ENCODE peak calls at places on chromosomes 11 and 22, in six cellular contexts. I is H1; F is esophagus muscularis mucosa; B is CD4-positive, alpha-beta memory T cell; Q is A549; Z is cardiac muscle cell. L is an unnamed sample. For H3K4me1, the result is how much of the 10 kb centered on the place peaks cover.

GRCh38 chr11:94194712-94195111 is 66.1 kb downstream of the PANX1 start:
- DNase-seq in I (no peak), F (peak), B (no peak), Q (no peak), Z (no peak), L (no peak)

GRCh38 chr11:122038543-122038942 is 77.5 kb downstream of the BLID start:
- DNase-seq in I (no peak), F (no peak), B (no peak), Q (no peak), Z (peak), L (peak)

GRCh38 chr11:128244896-128245295 is 342.5 kb downstream of the ETS1 start:
- DNase-seq in I (no peak), F (peak), B (no peak), Q (no peak), Z (no peak), L (no peak)

GRCh38 chr11:96567193-96567592 is 177.4 kb downstream of the JRKL start:
- DNase-seq in I (no peak), F (no peak), B (peak), Q (no peak), Z (peak), L (no peak)

GRCh38 chr11:120336641-120337132 is 474 bp downstream of the ARHGEF12 start:
- DNase-seq in I (peak), F (no peak), B (peak), Q (peak), Z (no peak), L (no peak)

GRCh38 chr11:66906077-66906929 is 49.4 kb downstream of the LRFN4 start:
- DNase-seq in I (no peak), F (no peak), B (no peak), Q (peak), Z (no peak), L (no peak)

GRCh38 chr22:47372111-47372581 is 609.7 kb downstream of the TBC1D22A start:
- DNase-seq in I (no peak), F (no peak), B (no peak), Q (no peak), Z (no peak), L (no peak)

GRCh38 chr11:31000412-31000811 is 369.1 kb downstream of the DCDC1 start:
- DNase-seq in I (no peak), F (no peak), B (no peak), Q (no peak), Z (no peak), L (no peak)

GRCh38 chr11:39365809-39366436 is 2093.5 kb downstream of the LRRC4C start:
- DNase-seq in I (no peak), F (no peak), B (no peak), Q (peak), Z (peak), L (peak)

GRCh38 chr11:46273511-46274205 is 3.8 kb upstream of the CREB3L1 start:
- DNase-seq in I (no peak), F (no peak), B (no peak), Q (peak), Z (no peak), L (no peak)

GRCh38 chr11:20050551-20051333 is 109.5 kb downstream of the DBX1 start:
- DNase-seq in I (no peak), F (no peak), B (no peak), Q (no peak), Z (peak), L (no peak)

GRCh38 chr22:32619614-32620426 is 145.2 kb downstream of the FBXO7 start:
- DNase-seq in I (no peak), F (no peak), B (no peak), Q (peak), Z (no peak), L (no peak)

GRCh38 chr22:23829845-23830372 is 8.9 kb downstream of the DERL3 start:
- DNase-seq in I (no peak), F (no peak), B (no peak), Q (no peak), Z (no peak), L (no peak)

GRCh38 chr11:69655479-69656394 is 14.8 kb downstream of the CCND1 start:
- DNase-seq in I (peak), F (no peak), B (no peak), Q (no peak), Z (no peak), L (no peak)

GRCh38 chr11:76256448-76256847 is 50.1 kb upstream of the WNT11 start:
- DNase-seq in I (peak), F (no peak), B (no peak), Q (no peak), Z (no peak), L (no peak)

GRCh38 chr11:123116486-123116885 is 54.5 kb upstream of the HSPA8 start:
- DNase-seq in I (no peak), F (no peak), B (no peak), Q (no peak), Z (no peak), L (no peak)

GRCh38 chr22:49838771-49839717 is 11.4 kb upstream of the BRD1 start:
- DNase-seq in I (peak), F (no peak), B (peak), Q (no peak), Z (no peak), L (no peak)

GRCh38 chr11:32817843-32818183 is 11.9 kb upstream of the PRRG4 start:
- DNase-seq in I (no peak), F (no peak), B (no peak), Q (no peak), Z (no peak), L (no peak)

GRCh38 chr11:45928535-45929215 is 6.2 kb downstream of the LARGE2 start:
- DNase-seq in I (no peak), F (no peak), B (no peak), Q (no peak), Z (no peak), L (no peak)

GRCh38 chr22:45295492-45295891 is 10.7 kb downstream of the UPK3A start:
- DNase-seq in I (no peak), F (no peak), B (no peak), Q (no peak), Z (no peak), L (no peak)

GRCh38 chr22:25120761-25121212 is 78.9 kb upstream of the CRYBB3 start:
- DNase-seq in I (no peak), F (no peak), B (no peak), Q (peak), Z (no peak), L (no peak)

GRCh38 chr11:60842688-60843605 is 1.0 kb downstream of the CCDC86 start:
- DNase-seq in I (no peak), F (no peak), B (peak), Q (no peak), Z (no peak), L (no peak)

GRCh38 chr11:415640-416041 is 842 bp upstream of the SIGIRR start:
- DNase-seq in I (peak), F (no peak), B (no peak), Q (no peak), Z (no peak), L (no peak)

GRCh38 chr11:117859713-117860112 is 16.7 kb downstream of the FXYD6 start:
- DNase-seq in I (no peak), F (no peak), B (no peak), Q (no peak), Z (no peak), L (no peak)

GRCh38 chr11:117860139-117860538 is 16.3 kb downstream of the FXYD6 start:
- DNase-seq in I (no peak), F (no peak), B (no peak), Q (no peak), Z (no peak), L (no peak)

GRCh38 chr11:117857734-117858369 is 18.6 kb downstream of the FXYD6 start:
- DNase-seq in I (no peak), F (no peak), B (no peak), Q (no peak), Z (no peak), L (no peak)

GRCh38 chr11:117856892-117857291 is 19.6 kb downstream of the FXYD6 start:
- DNase-seq in I (no peak), F (no peak), B (no peak), Q (no peak), Z (no peak), L (no peak)

DNA sequence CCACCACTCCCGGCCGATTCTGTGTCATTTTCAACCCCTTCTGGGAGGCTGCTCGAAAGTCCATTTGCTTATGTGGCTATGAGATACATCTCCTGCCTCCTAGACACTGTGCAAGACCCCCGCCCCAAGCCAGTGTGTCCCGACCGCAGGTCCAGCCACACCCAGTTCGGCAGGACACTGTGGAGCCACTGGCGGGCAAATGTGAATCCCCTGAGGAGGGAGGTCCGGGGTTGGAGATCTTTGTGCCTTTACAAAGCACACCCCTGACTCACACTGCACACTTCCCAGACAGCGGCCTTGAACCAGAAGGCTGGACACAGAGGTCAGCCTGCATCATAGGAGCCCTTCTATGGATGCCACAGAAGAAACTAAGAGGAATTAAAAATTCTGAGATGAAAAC is 17.4 kb downstream of the FXYD6 start:
- DNase-seq in I (no peak), F (no peak), B (no peak), Q (no peak), Z (no peak), L (no peak)
- H3K4me1 ChIP-seq in I (under half), F (under half), B (under half), Q (under half), Z (under half), L (under half)

DNA sequence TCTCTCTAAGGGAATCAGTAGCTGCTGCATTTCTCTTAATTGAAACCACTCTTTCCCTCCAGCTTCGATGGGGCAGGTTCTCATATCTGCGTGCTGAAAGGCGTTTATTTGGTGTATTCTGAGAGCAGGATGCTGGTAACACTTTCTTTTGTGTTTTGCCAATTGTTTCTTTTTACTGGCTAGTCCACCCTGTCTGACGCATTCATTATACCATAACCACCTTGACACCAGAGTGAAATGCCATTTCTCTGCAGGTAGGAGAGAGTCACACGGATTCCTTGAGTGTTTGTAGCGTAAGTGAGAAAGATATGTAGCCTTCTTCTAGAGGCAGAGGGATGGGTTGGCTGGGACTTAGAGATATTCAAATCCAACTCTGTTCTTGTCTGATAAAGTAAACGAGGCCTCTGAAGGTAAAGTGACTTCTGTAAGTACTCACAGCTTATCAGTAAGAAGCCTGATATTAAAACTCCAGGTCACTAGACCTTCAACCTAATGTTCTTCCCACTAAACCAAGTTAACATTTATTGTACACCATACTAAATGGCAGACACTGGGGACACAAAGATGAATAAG is 21.4 kb downstream of the CD44 start:
- DNase-seq in I (no peak), F (no peak), B (peak), Q (no peak), Z (no peak), L (no peak)
- H3K27ac ChIP-seq in I (no peak), F (peak), B (peak), Q (no peak), Z (no peak), L (no peak)

DNA sequence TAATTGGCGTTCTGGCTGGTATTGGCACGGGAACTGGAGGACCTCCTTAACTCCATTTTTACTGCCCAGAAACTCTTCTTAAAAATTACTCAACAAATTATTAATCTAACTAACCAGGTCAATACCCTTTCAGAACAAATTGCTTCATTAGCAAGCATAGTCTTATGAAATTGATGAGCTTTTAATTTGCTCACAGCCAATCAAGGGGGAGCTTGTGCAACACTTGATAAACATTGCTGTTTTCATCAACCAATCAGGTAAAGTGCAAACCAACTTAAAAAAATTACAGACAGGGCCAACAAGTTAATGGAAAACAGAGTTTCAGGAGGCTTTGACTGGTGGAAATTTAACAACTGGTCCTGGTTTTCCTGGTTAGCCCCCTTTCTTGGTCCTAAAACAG is 4.6 kb upstream of the APOL3 start:
- DNase-seq in I (no peak), F (no peak), B (no peak), Q (no peak), Z (no peak), L (no peak)
- H3K4me3 ChIP-seq in I (no peak), F (no peak), B (no peak), Q (no peak), Z (no peak), L (no peak)

DNA sequence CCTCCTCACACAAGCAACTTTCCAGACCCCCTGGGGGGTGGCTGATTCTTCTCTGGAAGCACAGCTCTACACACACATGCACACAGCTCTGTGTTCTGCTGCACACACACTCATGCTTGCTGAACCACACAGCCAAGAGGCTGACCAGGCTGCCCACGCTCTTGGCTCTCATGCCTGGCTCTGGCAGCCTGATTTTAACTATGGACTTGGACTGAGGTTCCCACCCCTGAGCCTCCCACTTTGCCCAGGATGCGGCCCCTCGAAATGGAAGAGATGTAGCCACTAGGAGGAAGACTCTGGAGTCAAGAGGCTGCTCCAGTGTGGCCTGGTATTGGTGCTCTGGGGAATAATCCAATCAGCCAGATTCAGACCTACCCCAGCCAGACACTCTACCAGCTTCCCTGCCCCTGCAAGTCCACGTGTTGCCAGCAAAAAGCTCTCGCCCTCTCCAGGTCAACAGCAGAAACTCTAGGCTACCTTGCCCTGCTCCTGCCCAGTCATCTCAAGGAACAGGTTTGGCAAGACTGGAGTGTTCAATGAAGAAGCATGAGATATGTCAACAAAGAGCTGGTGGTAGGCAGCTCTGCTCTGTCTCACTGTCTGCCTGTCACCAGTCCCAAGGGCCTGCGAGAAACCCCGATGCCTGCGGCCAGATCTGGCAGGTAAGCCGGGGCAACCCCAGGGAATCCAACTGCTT is 8.8 kb upstream of the CASTOR1 start:
- DNase-seq in I (no peak), F (no peak), B (no peak), Q (no peak), Z (no peak), L (no peak)
- H3K4me1 ChIP-seq in I (under half), F (under half), B (half or more), Q (under half), Z (under half), L (under half)